ENCODE peak calls at places on chromosomes 2 and 18, in six cellular contexts. M is NB4, Q is left ventricle myocardium superior, X is dermis microvascular lymphatic vessel endothelial cell, W is neural progenitor cell, U is Calu3. T is an unnamed sample.

GRCh38 chr2:23530121-23530908 is 145.3 kb downstream of the KLHL29 start:
- DNase-seq in M (no peak), W (no peak), U (no peak), X (no peak), Q (no peak), T (no peak)

GRCh38 chr2:99928472-99929053 is 213.8 kb downstream of the AFF3 start:
- DNase-seq in X (no peak), M (peak; percentile 3), W (no peak), Q (no peak), U (no peak), T (no peak)

GRCh38 chr18:75879196-75879595 is 451.7 kb upstream of the SMIM21 start:
- DNase-seq in X (no peak), U (no peak), Q (no peak), M (no peak), W (no peak), T (no peak)

GRCh38 chr18:48028081-48028480 is 97.6 kb upstream of the SMAD2 start:
- DNase-seq in Q (no peak), M (no peak), W (no peak), X (no peak), U (no peak), T (no peak)

GRCh38 chr2:28108143-28108542 is 217.6 kb downstream of the BABAM2 start:
- DNase-seq in X (no peak), W (no peak), M (no peak), U (no peak), Q (no peak), T (no peak)

GRCh38 chr2:241560181-241560882 is 1.8 kb downstream of the BOK start:
- DNase-seq in U (peak; percentile 31), W (no peak), Q (no peak), X (no peak), M (no peak), T (peak; percentile 54)

GRCh38 chr2:195513119-195513518 is 143.9 kb upstream of the SLC39A10 start:
- DNase-seq in X (no peak), M (peak; percentile 38), W (no peak), Q (no peak), U (no peak), T (no peak)

GRCh38 chr18:31942301-31942998 is 478 bp downstream of the TRAPPC8 start:
- DNase-seq in W (peak; percentile 88), Q (no peak), U (peak; percentile 39), X (no peak), M (peak; percentile 79), T (peak; percentile 69)

GRCh38 chr2:39724828-39725144 is 54.3 kb downstream of the THUMPD2 start:
- DNase-seq in X (no peak), M (no peak), U (no peak), Q (no peak), W (no peak), T (no peak)

GRCh38 chr2:28359222-28360065 is 33.2 kb upstream of the FOSL2 start:
- DNase-seq in U (peak; percentile 81), M (peak; percentile 98), Q (no peak), W (no peak), X (no peak), T (no peak)

GRCh38 chr2:231640646-231641111 is 48.0 kb downstream of the TEX44 start:
- DNase-seq in W (peak; percentile 45), U (peak; percentile 41), Q (peak; percentile 67), X (peak; percentile 49), M (peak; percentile 74), T (peak; percentile 31)

GRCh38 chr2:142874293-142874814 is 3.1 kb upstream of the KYNU start:
- DNase-seq in Q (no peak), U (peak; percentile 81), M (peak; percentile 91), W (no peak), X (no peak), T (no peak)

GRCh38 chr18:49697757-49698595 is 115.4 kb downstream of the ACAA2 start:
- DNase-seq in U (no peak), Q (peak; percentile 43), W (peak; percentile 30), X (no peak), M (no peak), T (peak; percentile 57)

GRCh38 chr2:67455219-67456142 is 58.3 kb downstream of the ETAA1 start:
- DNase-seq in W (no peak), Q (no peak), X (peak; percentile 44), U (no peak), M (no peak), T (no peak)

GRCh38 chr2:115443550-115444185 is 1001.2 kb downstream of the DPP10 start:
- DNase-seq in W (peak; percentile 3), U (no peak), M (no peak), Q (no peak), X (no peak), T (no peak)

GRCh38 chr2:58734365-58734764 is 493.2 kb upstream of the FANCL start:
- DNase-seq in Q (no peak), M (no peak), X (no peak), W (no peak), U (peak; percentile 18), T (no peak)

GRCh38 chr2:106537047-106537446 is 49.9 kb downstream of the CD8B2 start:
- DNase-seq in U (no peak), W (no peak), Q (no peak), X (no peak), M (peak; percentile 79), T (no peak)

GRCh38 chr2:162050513-162050961 is 23.5 kb downstream of the DPP4 start:
- DNase-seq in M (no peak), Q (peak; percentile 31), U (no peak), X (no peak), W (no peak), T (no peak)

GRCh38 chr2:227783404-227784138 is 30.1 kb upstream of the CCL20 start:
- DNase-seq in X (no peak), W (no peak), U (no peak), Q (no peak), M (peak; percentile 50), T (no peak)

GRCh38 chr2:105422801-105423200 is 23.9 kb upstream of the FHL2 start:
- DNase-seq in M (no peak), U (no peak), X (no peak), W (no peak), Q (no peak), T (no peak)

T was measured in H7.